ENCODE peak calls at places on chromosomes 13 and 19, in seven cellular contexts. I is A549, E is upper lobe of left lung, Z is suprapubic skin, O is sigmoid colon, A is tibial nerve, R is K562. X is an unnamed sample.

GRCh38 chr19:34241513-34242337 is 12.6 kb upstream of the GARRE1 start:
- DNase-seq in R (peak), A (no peak), E (peak), Z (no peak), O (no peak), I (peak), X (no peak)

GRCh38 chr19:16112778-16113177 is 1.1 kb downstream of the RAB8A start:
- DNase-seq in Z (no peak), R (peak), O (no peak), I (no peak), A (no peak), E (no peak), X (no peak)

GRCh38 chr13:102117175-102117830 is 284.5 kb downstream of the FGF14 start:
- DNase-seq in A (no peak), E (no peak), O (no peak), I (no peak), R (no peak), Z (no peak), X (no peak)

GRCh38 chr19:1764293-1764683 is 11.0 kb downstream of the ONECUT3 start:
- DNase-seq in A (no peak), I (no peak), O (no peak), E (no peak), Z (no peak), R (no peak), X (no peak)

GRCh38 chr19:29964171-29964570 is 22.1 kb downstream of the URI1 start:
- DNase-seq in I (no peak), R (no peak), O (no peak), E (no peak), Z (no peak), A (no peak), X (no peak)

GRCh38 chr13:110340812-110341444 is 33.8 kb downstream of the COL4A2 start:
- DNase-seq in R (no peak), A (peak), I (no peak), O (peak), Z (no peak), E (no peak), X (peak)

GRCh38 chr13:43127103-43127817 is 103.9 kb downstream of the DNAJC15 start:
- DNase-seq in I (no peak), E (no peak), Z (no peak), A (no peak), R (no peak), O (no peak), X (no peak)

GRCh38 chr13:35448465-35448864 is 28.0 kb downstream of the MAB21L1 start:
- DNase-seq in A (no peak), Z (no peak), R (no peak), E (no peak), I (no peak), O (no peak), X (no peak)

GRCh38 chr13:20128459-20128927 is 32.4 kb downstream of the GJA3 start:
- DNase-seq in A (no peak), O (peak), Z (peak), R (no peak), I (no peak), E (peak), X (no peak)

GRCh38 chr19:6126335-6126974 is 9.0 kb upstream of the ACSBG2 start:
- DNase-seq in A (no peak), R (peak), Z (no peak), E (no peak), O (no peak), I (peak), X (no peak)

GRCh38 chr19:30646806-30647205 is 274.6 kb downstream of the ZNF536 start:
- DNase-seq in O (no peak), I (no peak), E (no peak), Z (no peak), R (no peak), A (no peak), X (no peak)

GRCh38 chr13:102651892-102652291 is 43.0 kb downstream of the METTL21C start:
- DNase-seq in R (no peak), A (no peak), Z (no peak), E (no peak), O (no peak), I (no peak), X (no peak)

GRCh38 chr19:50292216-50292827 is 36.9 kb downstream of the KCNC3 start:
- DNase-seq in Z (no peak), A (no peak), O (no peak), I (no peak), E (no peak), R (no peak), X (no peak)

GRCh38 chr19:18735324-18735723 is 51.8 kb downstream of the CRTC1 start:
- DNase-seq in A (no peak), Z (no peak), I (no peak), O (no peak), R (no peak), E (no peak), X (no peak)

GRCh38 chr13:31946091-31946770 is 85.3 kb upstream of the FRY start:
- DNase-seq in O (no peak), R (no peak), Z (no peak), I (no peak), E (no peak), A (no peak), X (no peak)

GRCh38 chr19:40560092-40560507 is 16.6 kb upstream of the SHKBP1 start:
- DNase-seq in R (no peak), O (no peak), E (no peak), Z (no peak), I (no peak), A (no peak), X (no peak)

GRCh38 chr13:93776936-93777335 is 550.3 kb downstream of the GPC6 start:
- DNase-seq in Z (no peak), E (no peak), I (no peak), R (no peak), O (no peak), A (no peak), X (no peak)

GRCh38 chr13:26743971-26744370 is 16.6 kb downstream of the GPR12 start:
- DNase-seq in Z (no peak), R (no peak), O (no peak), E (no peak), I (no peak), A (no peak), X (no peak)

GRCh38 chr19:5696196-5697021 is 6.3 kb downstream of the RPL36 start:
- DNase-seq in Z (no peak), R (no peak), O (peak), I (no peak), E (peak), A (no peak), X (no peak)

GRCh38 chr13:57527114-57527770 is 104.3 kb upstream of the PCDH17 start:
- DNase-seq in R (no peak), I (no peak), E (no peak), Z (no peak), O (no peak), A (no peak), X (no peak)

GRCh38 chr13:76533251-76533650 is 353.0 kb downstream of the KCTD12 start:
- DNase-seq in E (no peak), Z (no peak), O (no peak), I (no peak), A (no peak), R (no peak), X (no peak)

GRCh38 chr13:113063091-113063491 is 42.5 kb upstream of the F7 start:
- DNase-seq in Z (no peak), A (no peak), E (no peak), O (no peak), I (no peak), R (no peak), X (no peak)

GRCh38 chr19:30069535-30070197 is 127.6 kb downstream of the URI1 start:
- DNase-seq in I (no peak), O (peak), E (peak), A (no peak), R (no peak), Z (peak), X (no peak)

GRCh38 chr19:6092329-6093286 is 17.7 kb downstream of the RFX2 start:
- DNase-seq in O (peak), I (peak), Z (peak), A (peak), E (peak), R (peak), X (peak)

GRCh38 chr13:110404321-110404720 is 97.2 kb downstream of the COL4A2 start:
- DNase-seq in R (no peak), I (no peak), E (no peak), O (no peak), A (no peak), Z (no peak), X (no peak)

GRCh38 chr13:40254394-40254793 is 412.0 kb downstream of the FOXO1 start:
- DNase-seq in Z (no peak), A (no peak), I (no peak), E (no peak), O (no peak), R (no peak), X (no peak)

GRCh38 chr19:7200739-7201138 is 93.5 kb downstream of the INSR start:
- DNase-seq in O (no peak), A (no peak), R (no peak), E (no peak), I (no peak), Z (no peak), X (no peak)

GRCh38 chr13:29707876-29708543 is 112.5 kb upstream of the SLC7A1 start:
- DNase-seq in A (no peak), Z (no peak), E (no peak), R (peak), O (no peak), I (peak), X (no peak)

GRCh38 chr13:46975173-46975572 is 78.3 kb upstream of the HTR2A start:
- DNase-seq in O (no peak), R (no peak), I (no peak), Z (no peak), E (no peak), A (no peak), X (no peak)

GRCh38 chr13:50527612-50528509 is 315.6 kb downstream of the DLEU7 start:
- DNase-seq in Z (no peak), A (no peak), O (no peak), E (no peak), I (no peak), R (no peak), X (no peak)

GRCh38 chr19:55690109-55690768 is 15.2 kb downstream of the EPN1 start:
- DNase-seq in E (peak), R (no peak), Z (no peak), O (peak), I (no peak), A (no peak), X (no peak)

GRCh38 chr19:48290923-48291700 is 21.2 kb downstream of the ZNF114 start:
- DNase-seq in I (peak), R (peak), E (peak), A (peak), O (peak), Z (peak), X (peak)

GRCh38 chr19:44111910-44112463 is 1.2 kb upstream of the ZNF225 start:
- DNase-seq in I (no peak), O (no peak), A (no peak), R (peak), E (no peak), Z (no peak), X (no peak)

GRCh38 chr19:56066152-56067023 is 54.7 kb downstream of the ZNF787 start:
- DNase-seq in O (peak), Z (no peak), A (no peak), R (peak), I (peak), E (peak), X (peak)

GRCh38 chr13:110330491-110331001 is 23.5 kb downstream of the COL4A2 start:
- DNase-seq in A (no peak), R (no peak), O (peak), E (peak), I (no peak), Z (no peak), X (no peak)

GRCh38 chr13:31476753-31477152 is 262.6 kb upstream of the RXFP2 start:
- DNase-seq in E (no peak), Z (no peak), A (no peak), I (peak), R (no peak), O (no peak), X (no peak)

GRCh38 chr13:31896427-31896826 is 135.1 kb upstream of the FRY start:
- DNase-seq in Z (no peak), E (no peak), R (no peak), A (peak), O (no peak), I (no peak), X (no peak)

GRCh38 chr13:46341112-46341711 is 45.8 kb downstream of the RUBCNL start:
- DNase-seq in I (no peak), Z (no peak), A (no peak), R (no peak), O (no peak), E (no peak), X (no peak)

GRCh38 chr13:70415141-70415540 is 306.9 kb upstream of the KLHL1 start:
- DNase-seq in A (no peak), O (no peak), E (no peak), Z (no peak), R (no peak), I (no peak), X (no peak)

GRCh38 chr13:53460776-53461175 is 432.2 kb downstream of the OLFM4 start:
- DNase-seq in I (no peak), A (no peak), Z (no peak), R (no peak), E (no peak), O (no peak), X (no peak)

DNA sequence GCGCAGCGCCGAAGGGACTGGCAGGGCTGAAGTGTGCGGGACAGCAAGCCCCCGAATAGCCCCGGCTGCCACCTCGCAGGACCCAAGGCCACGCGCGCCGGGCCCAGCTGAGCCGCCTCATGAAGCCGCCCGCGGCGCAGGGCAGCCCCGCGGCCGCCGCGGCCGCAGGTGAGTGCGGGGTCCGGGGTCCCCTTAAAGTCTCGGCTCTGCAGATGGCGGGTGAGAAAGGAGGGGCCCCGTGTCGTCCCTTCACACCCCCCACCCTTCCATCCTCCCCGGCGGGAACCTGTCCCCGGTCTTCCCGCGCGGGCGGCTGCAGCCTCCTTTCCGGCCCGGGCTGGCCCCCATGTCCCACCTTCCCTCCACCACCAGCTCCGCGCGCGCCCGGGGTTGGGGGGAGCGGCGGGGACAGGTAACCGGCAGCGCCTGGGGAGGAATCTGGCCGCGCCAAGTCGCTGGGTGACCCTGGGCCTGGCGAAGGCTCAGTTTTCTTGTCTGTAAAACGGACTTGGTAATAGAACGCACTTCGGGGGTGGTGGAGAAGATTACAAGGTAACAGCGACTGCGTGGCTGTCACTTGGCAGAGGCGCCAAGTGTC is 338 bp downstream of the RGCC start:
- DNase-seq in I (no peak), Z (no peak), A (no peak), E (peak), O (no peak), R (peak), X (no peak)
- TF ChIP-seq POLR2A in I (no peak), Z (no peak), A (no peak), E (peak), O (no peak), R (no peak), X (no peak)

GRCh38 chr19:13774217-13775191 is at the start of gene C19orf53:
- DNase-seq in E (peak), Z (peak), O (peak), I (peak), R (peak), A (peak), X (peak)
- TF ChIP-seq EP300 in E (no peak), Z (no peak), O (no peak), I (no peak), R (no peak), A (peak), X (no peak)

GRCh38 chr13:27960362-27961226 is 8.5 kb downstream of the CDX2 start:
- DNase-seq in E (peak), R (peak), O (no peak), A (no peak), Z (no peak), I (peak), X (no peak)
- TF ChIP-seq POLR2A in E (no peak), R (no peak), O (no peak), A (no peak), Z (no peak), I (no peak), X (no peak)

DNA sequence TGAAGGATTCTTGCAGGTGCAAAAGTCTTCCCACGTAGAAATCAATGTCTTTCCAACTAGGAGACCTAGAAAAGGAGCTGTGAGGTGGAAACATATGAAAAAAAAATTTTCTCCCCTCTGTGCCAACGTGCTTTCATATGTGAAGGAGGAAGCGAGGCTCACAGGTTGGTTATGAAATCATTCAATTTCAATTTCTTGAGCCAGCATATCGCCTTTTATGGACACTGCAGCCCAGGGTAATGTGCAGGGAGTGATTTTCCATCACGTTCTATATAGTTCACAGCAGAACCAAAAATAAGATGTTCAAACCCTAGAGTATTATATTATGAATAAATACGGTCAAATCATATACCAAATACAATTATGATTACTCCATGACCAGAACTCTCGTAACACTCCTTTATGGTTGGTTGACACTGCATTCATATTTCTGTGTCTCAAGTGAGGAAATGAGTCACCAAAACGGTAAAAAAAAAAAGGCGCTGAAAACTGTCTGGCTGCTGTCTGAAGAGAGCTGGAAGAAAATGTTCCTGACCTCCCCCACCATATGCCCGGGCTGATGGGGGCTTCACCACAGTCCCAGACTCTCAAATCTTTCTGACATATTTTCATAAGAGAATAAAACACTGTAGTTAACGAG is 75.8 kb upstream of the UBAC2 start:
- DNase-seq in O (no peak), Z (no peak), A (no peak), E (no peak), I (peak), R (peak), X (no peak)
- TF ChIP-seq EP300 in O (no peak), Z (no peak), A (no peak), E (no peak), I (no peak), R (no peak), X (no peak)

DNA sequence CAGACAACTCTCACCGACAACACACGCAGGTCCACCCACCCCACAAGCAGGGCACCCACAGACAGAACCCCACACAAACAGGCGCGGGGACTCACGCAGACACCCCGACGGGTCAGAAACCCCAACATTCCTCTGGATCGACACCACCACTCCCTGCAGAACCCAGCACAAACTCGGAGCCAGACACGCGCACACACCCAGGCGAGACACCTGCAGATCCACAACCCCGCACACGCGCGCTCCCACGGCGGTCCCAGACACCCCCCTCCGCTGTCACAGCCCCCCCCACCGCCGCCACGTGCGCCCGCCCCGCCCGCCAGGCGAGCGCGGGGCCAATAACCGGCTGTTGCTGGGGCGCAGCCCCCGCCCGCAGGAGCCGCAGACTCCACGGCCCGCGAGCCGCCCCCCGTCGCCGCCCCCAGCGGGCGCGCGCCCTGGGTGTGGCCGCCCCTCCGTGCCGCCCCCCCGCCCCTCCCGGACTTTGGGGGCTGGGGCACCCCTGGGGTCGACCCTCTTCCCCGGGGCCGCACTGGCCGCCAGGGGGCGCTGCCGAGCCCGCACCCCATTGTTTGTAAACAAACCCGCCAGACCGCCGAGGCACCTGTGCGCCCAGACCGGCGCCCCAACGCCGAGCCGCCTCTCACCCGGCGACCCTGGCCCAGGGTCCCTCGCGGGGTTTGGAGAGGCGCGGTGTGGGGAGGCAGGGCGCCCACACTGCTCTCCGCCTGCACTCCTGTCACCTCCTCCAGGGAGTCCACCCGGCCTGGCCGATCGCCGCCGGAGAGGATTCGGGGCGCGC is 678 bp downstream of the BBC3 start:
- DNase-seq in E (peak), R (peak), O (peak), A (peak), Z (no peak), I (no peak), X (peak)
- TF ChIP-seq POLR2A in E (no peak), R (no peak), O (no peak), A (no peak), Z (no peak), I (no peak), X (no peak)

GRCh38 chr13:95317037-95317989 is 16.1 kb upstream of the ABCC4 start:
- DNase-seq in Z (no peak), I (no peak), A (no peak), R (peak), E (no peak), O (no peak), X (peak)
- TF ChIP-seq EP300 in Z (no peak), I (no peak), A (no peak), R (no peak), E (no peak), O (no peak), X (no peak)